ENCODE peak calls at places on chromosomes 3 and 15, in six cellular contexts. G, F, S, N, I and Y are unnamed samples.

GRCh38 chr3:128620268-128620691 is 30.3 kb downstream of the RPN1 start:
- DNase-seq in G (no peak), F (no peak), S (no peak), N (no peak), I (no peak), Y (no peak)

GRCh38 chr3:190229632-190230424 is 92.4 kb downstream of the CLDN1 start:
- DNase-seq in G (peak), F (no peak), S (no peak), N (peak), I (no peak), Y (no peak)

GRCh38 chr3:136266468-136266867 is 16.3 kb downstream of the PCCB start:
- DNase-seq in G (peak), F (no peak), S (no peak), N (no peak), I (no peak), Y (peak)

GRCh38 chr3:9141903-9142302 is 107.5 kb downstream of the SRGAP3 start:
- DNase-seq in G (peak), F (no peak), S (no peak), N (no peak), I (no peak), Y (no peak)

GRCh38 chr3:77605308-77605707 is 565.4 kb downstream of the ROBO2 start:
- DNase-seq in G (peak), F (no peak), S (no peak), N (no peak), I (no peak), Y (no peak)

GRCh38 chr3:124556636-124557035 is 173.6 kb upstream of the UMPS start:
- DNase-seq in G (no peak), F (no peak), S (no peak), N (no peak), I (no peak), Y (no peak)

GRCh38 chr3:127356381-127356780 is 68.5 kb upstream of the PRR20G start:
- DNase-seq in G (no peak), F (no peak), S (no peak), N (no peak), I (no peak), Y (no peak)

GRCh38 chr15:52727825-52728224 is 48.6 kb upstream of the ATOSA start:
- DNase-seq in G (no peak), F (no peak), S (no peak), N (no peak), I (no peak), Y (no peak)

GRCh38 chr3:52144034-52144795 is 10.0 kb downstream of the POC1A start:
- DNase-seq in G (peak), F (peak), S (peak), N (peak), I (peak), Y (peak)

GRCh38 chr15:34717729-34718128 is 37.1 kb downstream of the GJD2 start:
- DNase-seq in G (no peak), F (no peak), S (no peak), N (no peak), I (no peak), Y (no peak)

GRCh38 chr3:195081242-195081963 is 189.6 kb downstream of the XXYLT1 start:
- DNase-seq in G (no peak), F (peak), S (peak), N (no peak), I (peak), Y (no peak)

GRCh38 chr3:34206996-34207395 is 408.6 kb downstream of the PDCD6IP start:
- DNase-seq in G (no peak), F (no peak), S (no peak), N (peak), I (no peak), Y (no peak)

GRCh38 chr3:150545419-150546225 is 674 bp downstream of the SERP1 start:
- DNase-seq in G (peak), F (peak), S (peak), N (no peak), I (peak), Y (peak)

GRCh38 chr3:53628546-53629395 is 134.4 kb downstream of the CACNA1D start:
- DNase-seq in G (peak), F (no peak), S (no peak), N (no peak), I (peak), Y (no peak)

GRCh38 chr3:150449169-150449721 is 41.1 kb downstream of the TSC22D2 start:
- DNase-seq in G (peak), F (no peak), S (no peak), N (peak), I (no peak), Y (no peak)

GRCh38 chr3:109071349-109072142 is 46.4 kb downstream of the MORC1 start:
- DNase-seq in G (peak), F (peak), S (no peak), N (no peak), I (peak), Y (no peak)

GRCh38 chr3:102024270-102024904 is 175.1 kb downstream of the NFKBIZ start:
- DNase-seq in G (peak), F (no peak), S (no peak), N (no peak), I (no peak), Y (no peak)

GRCh38 chr3:184015381-184016019 is 2.2 kb downstream of the ABCC5 start:
- DNase-seq in G (no peak), F (peak), S (no peak), N (no peak), I (peak), Y (no peak)

GRCh38 chr3:64321747-64322146 is 96.5 kb upstream of the PRICKLE2 start:
- DNase-seq in G (peak), F (peak), S (no peak), N (peak), I (no peak), Y (no peak)

GRCh38 chr15:78077860-78078187 is 313 bp upstream of the TBC1D2B start:
- DNase-seq in G (no peak), F (no peak), S (no peak), N (no peak), I (no peak), Y (no peak)

GRCh38 chr3:126968328-126968994 is 14.5 kb upstream of the PLXNA1 start:
- DNase-seq in G (no peak), F (no peak), S (no peak), N (no peak), I (no peak), Y (no peak)

GRCh38 chr3:9951962-9952805 is at the start of gene PRRT3:
- DNase-seq in G (peak), F (peak), S (no peak), N (no peak), I (peak), Y (peak)

GRCh38 chr3:47874913-47875312 is 72.0 kb downstream of the DHX30 start:
- DNase-seq in G (peak), F (no peak), S (no peak), N (no peak), I (no peak), Y (no peak)

GRCh38 chr3:186882881-186883685 is 40.6 kb downstream of the ADIPOQ start:
- DNase-seq in G (peak), F (no peak), S (no peak), N (no peak), I (no peak), Y (no peak)

GRCh38 chr15:69722924-69723323 is 270.3 kb downstream of the RPLP1 start:
- DNase-seq in G (no peak), F (no peak), S (no peak), N (no peak), I (no peak), Y (no peak)

GRCh38 chr15:32936283-32936918 is 218.6 kb downstream of the GREM1 start:
- DNase-seq in G (peak), F (no peak), S (no peak), N (peak), I (no peak), Y (peak)

GRCh38 chr3:172550347-172550943 is 27.2 kb upstream of the TNFSF10 start:
- DNase-seq in G (peak), F (no peak), S (peak), N (no peak), I (no peak), Y (no peak)

GRCh38 chr3:4979401-4980228 is at the start of gene BHLHE40:
- DNase-seq in G (no peak), F (no peak), S (no peak), N (no peak), I (no peak), Y (no peak)
- TF ChIP-seq CTCF in G (no peak), F (no peak), S (no peak), N (no peak), I (no peak), Y (no peak)

GRCh38 chr3:189144645-189145044 is 27.1 kb upstream of the TPRG1 start:
- DNase-seq in G (peak), F (no peak), S (no peak), N (no peak), I (no peak), Y (no peak)
- TF ChIP-seq CTCF in G (peak), F (peak), S (no peak), N (no peak), I (no peak), Y (peak)

GRCh38 chr3:32595318-32595717 is 24.7 kb upstream of the DYNC1LI1 start:
- DNase-seq in G (no peak), F (no peak), S (no peak), N (no peak), I (no peak), Y (no peak)
- TF ChIP-seq CTCF in G (no peak), F (no peak), S (no peak), N (no peak), I (no peak), Y (no peak)

DNA sequence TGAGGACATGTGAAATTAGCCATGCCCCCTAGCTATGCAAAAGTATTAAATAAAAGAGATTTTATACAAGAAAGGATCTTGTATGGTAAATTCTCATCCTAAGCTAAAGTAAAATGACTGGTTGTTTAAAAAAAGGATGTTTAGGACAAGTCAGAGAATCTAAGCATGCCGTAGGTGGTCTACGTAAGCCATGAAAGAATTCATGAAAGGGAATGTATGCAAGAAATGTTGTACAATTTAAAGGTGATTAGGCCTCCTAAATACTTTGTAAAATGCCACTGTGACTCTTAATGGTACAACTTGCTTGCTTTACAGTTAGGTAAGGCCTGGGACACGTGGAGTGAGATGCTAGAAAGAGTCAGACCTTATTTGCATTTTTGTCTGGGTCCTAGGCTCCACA is 209.0 kb downstream of the EFHB start:
- DNase-seq in G (no peak), F (no peak), S (no peak), N (no peak), I (no peak), Y (no peak)
- TF ChIP-seq CTCF in G (no peak), F (no peak), S (no peak), N (no peak), I (no peak), Y (no peak)

GRCh38 chr3:24492971-24493551 is 1.6 kb downstream of the THRB start:
- DNase-seq in G (peak), F (no peak), S (no peak), N (no peak), I (no peak), Y (no peak)

GRCh38 chr3:24495334-24495994 is 814 bp upstream of the THRB start:
- DNase-seq in G (peak), F (peak), S (peak), N (no peak), I (peak), Y (no peak)

GRCh38 chr3:24494616-24495333 is at the start of gene THRB:
- DNase-seq in G (peak), F (peak), S (peak), N (no peak), I (peak), Y (peak)

GRCh38 chr3:24496529-24497482 is 2.2 kb upstream of the THRB start:
- DNase-seq in G (peak), F (peak), S (peak), N (peak), I (peak), Y (no peak)

DNA sequence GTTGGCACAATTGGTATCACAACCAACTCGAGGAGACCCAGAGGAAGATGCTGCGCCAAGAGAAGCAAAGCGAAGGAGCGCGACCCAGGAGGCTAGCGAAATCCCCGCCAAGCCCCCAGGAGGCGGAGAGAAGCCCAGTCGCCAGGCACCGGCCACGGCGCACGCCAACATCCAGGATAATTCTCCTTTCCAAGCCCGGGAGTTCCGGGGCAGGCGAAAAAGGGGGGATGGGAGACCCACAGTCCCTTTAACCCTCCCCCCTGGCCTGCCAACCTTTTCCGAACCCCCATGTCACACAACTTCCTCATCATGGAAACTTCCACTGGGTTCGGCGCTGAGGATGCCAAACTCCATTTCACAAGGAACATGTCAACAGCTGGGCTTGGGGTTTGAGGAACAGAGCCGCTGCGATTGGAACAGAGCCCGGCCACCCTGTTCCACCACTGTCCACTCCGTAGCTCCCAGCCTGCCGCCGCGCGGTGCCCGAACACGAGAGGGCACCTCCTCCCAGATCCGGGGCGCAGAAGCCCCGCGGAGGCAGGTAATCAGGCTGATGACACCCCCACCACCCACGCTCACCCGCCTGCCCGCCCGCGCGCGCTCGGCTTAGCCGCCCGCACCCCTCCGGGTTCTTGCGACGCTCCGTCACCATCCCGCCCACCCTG is 567 bp downstream of the THRB start:
- DNase-seq in G (peak), F (peak), S (peak), N (no peak), I (peak), Y (no peak)
- TF ChIP-seq CTCF in G (peak), F (no peak), S (no peak), N (no peak), I (no peak), Y (no peak)